ENCODE peak calls at places on chromosome 11, in four cellular contexts. One of them, this sample, is unnamed.

GRCh38 chr11:126214446-126215240 is 3.1 kb downstream of the FAM118B start:
- DNase-seq in activated naive CD4-positive, alpha-beta T cell treated with Interleukin-2 at 50 U/mL for 16 hours: no peak
- DNase-seq in iris pigment epithelial cell: no peak
- DNase-seq in smooth muscle cell of the brain vasculature: no peak
- DNase-seq in this sample: peak

GRCh38 chr11:69637601-69637955 is 3.4 kb upstream of the CCND1 start:
- DNase-seq in activated naive CD4-positive, alpha-beta T cell treated with Interleukin-2 at 50 U/mL for 16 hours: no peak
- DNase-seq in smooth muscle cell of the brain vasculature: no peak
- DNase-seq in iris pigment epithelial cell: no peak
- DNase-seq in this sample: no peak

GRCh38 chr11:95256204-95256819 is 25.3 kb upstream of the SESN3 start:
- DNase-seq in iris pigment epithelial cell: peak
- DNase-seq in smooth muscle cell of the brain vasculature: no peak
- DNase-seq in activated naive CD4-positive, alpha-beta T cell treated with Interleukin-2 at 50 U/mL for 16 hours: no peak
- DNase-seq in this sample: peak

GRCh38 chr11:64582885-64583284 is 8.1 kb upstream of the SLC22A12 start:
- DNase-seq in iris pigment epithelial cell: no peak
- DNase-seq in smooth muscle cell of the brain vasculature: no peak
- DNase-seq in activated naive CD4-positive, alpha-beta T cell treated with Interleukin-2 at 50 U/mL for 16 hours: no peak
- DNase-seq in this sample: no peak

GRCh38 chr11:134592391-134592990 is 180.4 kb upstream of the B3GAT1 start:
- DNase-seq in iris pigment epithelial cell: peak
- DNase-seq in activated naive CD4-positive, alpha-beta T cell treated with Interleukin-2 at 50 U/mL for 16 hours: peak
- DNase-seq in smooth muscle cell of the brain vasculature: no peak
- DNase-seq in this sample: no peak

GRCh38 chr11:96119211-96119610 is 195.3 kb upstream of the MTMR2 start:
- DNase-seq in smooth muscle cell of the brain vasculature: no peak
- DNase-seq in activated naive CD4-positive, alpha-beta T cell treated with Interleukin-2 at 50 U/mL for 16 hours: no peak
- DNase-seq in iris pigment epithelial cell: no peak
- DNase-seq in this sample: no peak

GRCh38 chr11:77698896-77699295 is 61.3 kb upstream of the CLNS1A start:
- DNase-seq in smooth muscle cell of the brain vasculature: no peak
- DNase-seq in iris pigment epithelial cell: peak
- DNase-seq in activated naive CD4-positive, alpha-beta T cell treated with Interleukin-2 at 50 U/mL for 16 hours: no peak
- DNase-seq in this sample: no peak

GRCh38 chr11:100994966-100995365 is 134.6 kb downstream of the PGR start:
- DNase-seq in smooth muscle cell of the brain vasculature: no peak
- DNase-seq in activated naive CD4-positive, alpha-beta T cell treated with Interleukin-2 at 50 U/mL for 16 hours: no peak
- DNase-seq in iris pigment epithelial cell: no peak
- DNase-seq in this sample: no peak

GRCh38 chr11:68074584-68075352 is 35.9 kb downstream of the TCIRG1 start:
- DNase-seq in smooth muscle cell of the brain vasculature: no peak
- DNase-seq in iris pigment epithelial cell: no peak
- DNase-seq in activated naive CD4-positive, alpha-beta T cell treated with Interleukin-2 at 50 U/mL for 16 hours: no peak
- DNase-seq in this sample: no peak

GRCh38 chr11:9566561-9567063 is 6.9 kb upstream of the WEE1 start:
- DNase-seq in smooth muscle cell of the brain vasculature: no peak
- DNase-seq in iris pigment epithelial cell: peak
- DNase-seq in activated naive CD4-positive, alpha-beta T cell treated with Interleukin-2 at 50 U/mL for 16 hours: no peak
- DNase-seq in this sample: no peak

GRCh38 chr11:102155676-102156075 is 45.4 kb downstream of the YAP1 start:
- DNase-seq in activated naive CD4-positive, alpha-beta T cell treated with Interleukin-2 at 50 U/mL for 16 hours: no peak
- DNase-seq in iris pigment epithelial cell: no peak
- DNase-seq in smooth muscle cell of the brain vasculature: no peak
- DNase-seq in this sample: no peak

GRCh38 chr11:134888821-134889220 is 476.8 kb upstream of the B3GAT1 start:
- DNase-seq in activated naive CD4-positive, alpha-beta T cell treated with Interleukin-2 at 50 U/mL for 16 hours: no peak
- DNase-seq in iris pigment epithelial cell: no peak
- DNase-seq in smooth muscle cell of the brain vasculature: no peak
- DNase-seq in this sample: no peak

GRCh38 chr11:7523416-7524210 is 9.8 kb downstream of the PPFIBP2 start:
- DNase-seq in smooth muscle cell of the brain vasculature: no peak
- DNase-seq in iris pigment epithelial cell: no peak
- DNase-seq in activated naive CD4-positive, alpha-beta T cell treated with Interleukin-2 at 50 U/mL for 16 hours: no peak
- DNase-seq in this sample: no peak

GRCh38 chr11:79160786-79161403 is 279.9 kb downstream of the TENM4 start:
- DNase-seq in activated naive CD4-positive, alpha-beta T cell treated with Interleukin-2 at 50 U/mL for 16 hours: no peak
- DNase-seq in smooth muscle cell of the brain vasculature: peak
- DNase-seq in iris pigment epithelial cell: peak
- DNase-seq in this sample: no peak

GRCh38 chr11:133081730-133082452 is 450.4 kb downstream of the OPCML start:
- DNase-seq in smooth muscle cell of the brain vasculature: no peak
- DNase-seq in iris pigment epithelial cell: no peak
- DNase-seq in activated naive CD4-positive, alpha-beta T cell treated with Interleukin-2 at 50 U/mL for 16 hours: no peak
- DNase-seq in this sample: no peak

GRCh38 chr11:82046778-82047177 is 686.9 kb downstream of the FAM181B start:
- DNase-seq in smooth muscle cell of the brain vasculature: no peak
- DNase-seq in iris pigment epithelial cell: no peak
- DNase-seq in activated naive CD4-positive, alpha-beta T cell treated with Interleukin-2 at 50 U/mL for 16 hours: no peak
- DNase-seq in this sample: no peak

GRCh38 chr11:17867346-17867745 is 132.8 kb downstream of the KCNC1 start:
- DNase-seq in activated naive CD4-positive, alpha-beta T cell treated with Interleukin-2 at 50 U/mL for 16 hours: no peak
- DNase-seq in iris pigment epithelial cell: no peak
- DNase-seq in smooth muscle cell of the brain vasculature: no peak
- DNase-seq in this sample: no peak

This sample was measured in GF-D8.